ENCODE peak calls at places on chromosome 9, in eight cellular contexts. Z is brain microvascular endothelial cell; V is lower leg skin; K is T-helper 17 cell; J is erythroblast; E is frontal cortex; T is stimulated activated CD4-positive, alpha-beta T cell treated with anti-CD3 and anti-CD28 coated beads, TNF-alpha, amount 100 ng/mL, for 48 hours; Q is activated T-helper 1 cell treated with anti-CD3 and anti-CD28 coated beads, Interleukin-12 subunit alpha, Interleukin-12 subunit beta, Interleukin-2, Interleukin-4 antibody, amounts not matched to agents 30 ng/mL and 10 ng/mL and 1 ng/mL, durations not matched to agents 14 hours and 24 hours and 36 hours. D is an unnamed sample.

GRCh38 chr9:35664531-35665470 is at the start of gene ARHGEF39:
- DNase-seq in Z (peak), V (no peak), K (peak), J (peak), E (peak), T (peak), Q (peak), D (peak)

GRCh38 chr9:79362100-79363081 is 209.4 kb upstream of the TLE4 start:
- DNase-seq in Z (peak), V (no peak), K (no peak), J (no peak), E (no peak), T (no peak), Q (no peak), D (peak)

GRCh38 chr9:70566743-70567142 is 152.3 kb upstream of the KLF9 start:
- DNase-seq in Z (no peak), V (no peak), K (no peak), J (no peak), E (no peak), T (no peak), Q (no peak), D (no peak)

GRCh38 chr9:130182090-130182909 is 10.1 kb downstream of the NCS1 start:
- DNase-seq in Z (no peak), V (no peak), K (no peak), J (peak), E (no peak), T (no peak), Q (no peak), D (no peak)

GRCh38 chr9:4334439-4334838 is 34.6 kb upstream of the GLIS3 start:
- DNase-seq in Z (no peak), V (no peak), K (no peak), J (no peak), E (peak), T (no peak), Q (no peak), D (no peak)

GRCh38 chr9:36126016-36126786 is 10.3 kb upstream of the GLIPR2 start:
- DNase-seq in Z (no peak), V (no peak), K (no peak), J (no peak), E (no peak), T (no peak), Q (no peak), D (no peak)

GRCh38 chr9:94864183-94864582 is 137.7 kb downstream of the AOPEP start:
- DNase-seq in Z (no peak), V (no peak), K (no peak), J (no peak), E (no peak), T (no peak), Q (no peak), D (no peak)

GRCh38 chr9:97853844-97854695 is 1.0 kb downstream of the FOXE1 start:
- DNase-seq in Z (no peak), V (no peak), K (peak), J (peak), E (peak), T (peak), Q (peak), D (peak)

GRCh38 chr9:136157477-136158265 is 39.0 kb upstream of the TMEM250 start:
- DNase-seq in Z (peak), V (no peak), K (no peak), J (no peak), E (no peak), T (no peak), Q (no peak), D (no peak)

GRCh38 chr9:124869986-124870560 is 8.1 kb downstream of the ARPC5L start:
- DNase-seq in Z (peak), V (no peak), K (peak), J (peak), E (no peak), T (peak), Q (peak), D (no peak)

GRCh38 chr9:127168756-127169506 is 46.5 kb upstream of the ANGPTL2 start:
- DNase-seq in Z (no peak), V (no peak), K (no peak), J (no peak), E (no peak), T (no peak), Q (no peak), D (no peak)

GRCh38 chr9:77944556-77945261 is 86.9 kb downstream of the GNAQ start:
- DNase-seq in Z (no peak), V (no peak), K (no peak), J (peak), E (no peak), T (no peak), Q (no peak), D (no peak)

GRCh38 chr9:21830589-21830988 is 28.2 kb downstream of the MTAP start:
- DNase-seq in Z (no peak), V (no peak), K (no peak), J (no peak), E (no peak), T (no peak), Q (no peak), D (no peak)

GRCh38 chr9:71760901-71761300 is 7.4 kb downstream of the CEMIP2 start:
- DNase-seq in Z (no peak), V (no peak), K (no peak), J (no peak), E (no peak), T (no peak), Q (no peak), D (no peak)

GRCh38 chr9:123929177-123929869 is 603 bp downstream of the DENND1A start:
- DNase-seq in Z (no peak), V (no peak), K (no peak), J (peak), E (peak), T (no peak), Q (peak), D (no peak)